ENCODE peak calls at places on chromosomes 12 and 14, in ten cellular contexts. One of them, this sample, is unnamed.
A peak's percentile ranks its signal among the peaks of the same experiment; 100 is the strongest.

GRCh38 chr12:50928392-50928791 is 24.0 kb upstream of the HIGD1C start:
- DNase-seq in stimulated activated CD4-positive, alpha-beta T cell treated with anti-CD3 and anti-CD28 coated beads, Interleukin-2, amount 100 ng/mL, for 24 hours: no peak
- DNase-seq in activated T-helper 1 cell treated with Interleukin-2 at 50 U/mL for 16 hours: no peak
- DNase-seq in left lung: no peak
- DNase-seq in stromal cell of bone marrow: no peak
- DNase-seq in HT-29: no peak
- DNase-seq in sigmoid colon: no peak
- DNase-seq in putamen: no peak
- DNase-seq in SW480: no peak
- DNase-seq in ureter: peak; percentile 67
- DNase-seq in this sample: no peak

GRCh38 chr14:19800282-19801117 is 3.1 kb upstream of the OR4N2 start:
- DNase-seq in putamen: peak; percentile 93
- DNase-seq in SW480: no peak
- DNase-seq in HT-29: no peak
- DNase-seq in sigmoid colon: no peak
- DNase-seq in stimulated activated CD4-positive, alpha-beta T cell treated with anti-CD3 and anti-CD28 coated beads, Interleukin-2, amount 100 ng/mL, for 24 hours: no peak
- DNase-seq in stromal cell of bone marrow: no peak
- DNase-seq in left lung: no peak
- DNase-seq in activated T-helper 1 cell treated with Interleukin-2 at 50 U/mL for 16 hours: no peak
- DNase-seq in ureter: no peak
- DNase-seq in this sample: no peak

GRCh38 chr12:89475203-89475990 is 49.2 kb downstream of the GALNT4 start:
- DNase-seq in sigmoid colon: no peak
- DNase-seq in stromal cell of bone marrow: no peak
- DNase-seq in HT-29: no peak
- DNase-seq in left lung: no peak
- DNase-seq in putamen: no peak
- DNase-seq in SW480: no peak
- DNase-seq in stimulated activated CD4-positive, alpha-beta T cell treated with anti-CD3 and anti-CD28 coated beads, Interleukin-2, amount 100 ng/mL, for 24 hours: no peak
- DNase-seq in ureter: no peak
- DNase-seq in activated T-helper 1 cell treated with Interleukin-2 at 50 U/mL for 16 hours: no peak
- DNase-seq in this sample: no peak

GRCh38 chr12:41008472-41008871 is 179.6 kb upstream of the PDZRN4 start:
- DNase-seq in left lung: no peak
- DNase-seq in ureter: no peak
- DNase-seq in stimulated activated CD4-positive, alpha-beta T cell treated with anti-CD3 and anti-CD28 coated beads, Interleukin-2, amount 100 ng/mL, for 24 hours: no peak
- DNase-seq in SW480: no peak
- DNase-seq in activated T-helper 1 cell treated with Interleukin-2 at 50 U/mL for 16 hours: no peak
- DNase-seq in stromal cell of bone marrow: no peak
- DNase-seq in putamen: no peak
- DNase-seq in sigmoid colon: no peak
- DNase-seq in HT-29: no peak
- DNase-seq in this sample: no peak

GRCh38 chr14:60514378-60515243 is 5.7 kb downstream of the SIX6 start:
- DNase-seq in putamen: no peak
- DNase-seq in SW480: no peak
- DNase-seq in HT-29: no peak
- DNase-seq in stimulated activated CD4-positive, alpha-beta T cell treated with anti-CD3 and anti-CD28 coated beads, Interleukin-2, amount 100 ng/mL, for 24 hours: peak; percentile 49
- DNase-seq in stromal cell of bone marrow: no peak
- DNase-seq in activated T-helper 1 cell treated with Interleukin-2 at 50 U/mL for 16 hours: no peak
- DNase-seq in sigmoid colon: no peak
- DNase-seq in left lung: no peak
- DNase-seq in ureter: no peak
- DNase-seq in this sample: no peak

GRCh38 chr12:15979096-15980091 is 68.3 kb downstream of the DERA start:
- DNase-seq in sigmoid colon: no peak
- DNase-seq in ureter: no peak
- DNase-seq in SW480: peak; percentile 10
- DNase-seq in activated T-helper 1 cell treated with Interleukin-2 at 50 U/mL for 16 hours: no peak
- DNase-seq in stromal cell of bone marrow: peak; percentile 74
- DNase-seq in HT-29: peak; percentile 47
- DNase-seq in stimulated activated CD4-positive, alpha-beta T cell treated with anti-CD3 and anti-CD28 coated beads, Interleukin-2, amount 100 ng/mL, for 24 hours: no peak
- DNase-seq in putamen: no peak
- DNase-seq in left lung: no peak
- DNase-seq in this sample: peak; percentile 58

GRCh38 chr12:83057436-83057835 is 370.7 kb downstream of the TMTC2 start:
- DNase-seq in stromal cell of bone marrow: no peak
- DNase-seq in left lung: no peak
- DNase-seq in putamen: no peak
- DNase-seq in SW480: no peak
- DNase-seq in ureter: no peak
- DNase-seq in sigmoid colon: no peak
- DNase-seq in stimulated activated CD4-positive, alpha-beta T cell treated with anti-CD3 and anti-CD28 coated beads, Interleukin-2, amount 100 ng/mL, for 24 hours: no peak
- DNase-seq in HT-29: no peak
- DNase-seq in activated T-helper 1 cell treated with Interleukin-2 at 50 U/mL for 16 hours: no peak
- DNase-seq in this sample: no peak

GRCh38 chr14:103875010-103875409 is 27.6 kb upstream of the PPP1R13B start:
- DNase-seq in putamen: no peak
- DNase-seq in stimulated activated CD4-positive, alpha-beta T cell treated with anti-CD3 and anti-CD28 coated beads, Interleukin-2, amount 100 ng/mL, for 24 hours: no peak
- DNase-seq in SW480: no peak
- DNase-seq in HT-29: no peak
- DNase-seq in ureter: no peak
- DNase-seq in activated T-helper 1 cell treated with Interleukin-2 at 50 U/mL for 16 hours: no peak
- DNase-seq in sigmoid colon: no peak
- DNase-seq in left lung: no peak
- DNase-seq in stromal cell of bone marrow: no peak
- DNase-seq in this sample: no peak

GRCh38 chr12:46546634-46547273 is 174.2 kb upstream of the SLC38A2 start:
- DNase-seq in activated T-helper 1 cell treated with Interleukin-2 at 50 U/mL for 16 hours: no peak
- DNase-seq in SW480: peak; percentile 81
- DNase-seq in HT-29: no peak
- DNase-seq in sigmoid colon: no peak
- DNase-seq in left lung: no peak
- DNase-seq in stimulated activated CD4-positive, alpha-beta T cell treated with anti-CD3 and anti-CD28 coated beads, Interleukin-2, amount 100 ng/mL, for 24 hours: no peak
- DNase-seq in putamen: no peak
- DNase-seq in ureter: no peak
- DNase-seq in stromal cell of bone marrow: no peak
- DNase-seq in this sample: no peak

GRCh38 chr12:122855985-122856831 is 21.0 kb downstream of the HIP1R start:
- DNase-seq in left lung: no peak
- DNase-seq in HT-29: no peak
- DNase-seq in activated T-helper 1 cell treated with Interleukin-2 at 50 U/mL for 16 hours: no peak
- DNase-seq in stimulated activated CD4-positive, alpha-beta T cell treated with anti-CD3 and anti-CD28 coated beads, Interleukin-2, amount 100 ng/mL, for 24 hours: no peak
- DNase-seq in SW480: no peak
- DNase-seq in ureter: no peak
- DNase-seq in stromal cell of bone marrow: no peak
- DNase-seq in putamen: no peak
- DNase-seq in sigmoid colon: no peak
- DNase-seq in this sample: no peak

GRCh38 chr14:75499084-75499875 is 23.0 kb upstream of the BATF start:
- DNase-seq in sigmoid colon: no peak
- DNase-seq in activated T-helper 1 cell treated with Interleukin-2 at 50 U/mL for 16 hours: no peak
- DNase-seq in SW480: no peak
- DNase-seq in HT-29: no peak
- DNase-seq in ureter: no peak
- DNase-seq in putamen: no peak
- DNase-seq in stromal cell of bone marrow: no peak
- DNase-seq in stimulated activated CD4-positive, alpha-beta T cell treated with anti-CD3 and anti-CD28 coated beads, Interleukin-2, amount 100 ng/mL, for 24 hours: no peak
- DNase-seq in left lung: no peak
- DNase-seq in this sample: no peak

GRCh38 chr14:41609704-41610183 is 3.1 kb downstream of the LRFN5 start:
- DNase-seq in left lung: no peak
- DNase-seq in stromal cell of bone marrow: no peak
- DNase-seq in SW480: peak; percentile 21
- DNase-seq in stimulated activated CD4-positive, alpha-beta T cell treated with anti-CD3 and anti-CD28 coated beads, Interleukin-2, amount 100 ng/mL, for 24 hours: peak; percentile 14
- DNase-seq in putamen: peak; percentile 64
- DNase-seq in activated T-helper 1 cell treated with Interleukin-2 at 50 U/mL for 16 hours: no peak
- DNase-seq in ureter: peak; percentile 70
- DNase-seq in HT-29: no peak
- DNase-seq in sigmoid colon: peak; percentile 74
- DNase-seq in this sample: peak; percentile 40

GRCh38 chr14:66137076-66137475 is 349.1 kb upstream of the CCDC196 start:
- DNase-seq in HT-29: no peak
- DNase-seq in sigmoid colon: no peak
- DNase-seq in stromal cell of bone marrow: no peak
- DNase-seq in activated T-helper 1 cell treated with Interleukin-2 at 50 U/mL for 16 hours: no peak
- DNase-seq in left lung: no peak
- DNase-seq in stimulated activated CD4-positive, alpha-beta T cell treated with anti-CD3 and anti-CD28 coated beads, Interleukin-2, amount 100 ng/mL, for 24 hours: no peak
- DNase-seq in ureter: no peak
- DNase-seq in putamen: no peak
- DNase-seq in SW480: no peak
- DNase-seq in this sample: no peak

GRCh38 chr14:55789442-55789841 is 209.4 kb downstream of the KTN1 start:
- DNase-seq in sigmoid colon: no peak
- DNase-seq in HT-29: no peak
- DNase-seq in ureter: no peak
- DNase-seq in SW480: no peak
- DNase-seq in activated T-helper 1 cell treated with Interleukin-2 at 50 U/mL for 16 hours: no peak
- DNase-seq in putamen: no peak
- DNase-seq in stromal cell of bone marrow: no peak
- DNase-seq in stimulated activated CD4-positive, alpha-beta T cell treated with anti-CD3 and anti-CD28 coated beads, Interleukin-2, amount 100 ng/mL, for 24 hours: no peak
- DNase-seq in left lung: no peak
- DNase-seq in this sample: no peak

GRCh38 chr12:105084251-105085250 is at the start of gene ALDH1L2:
- DNase-seq in ureter: peak; percentile 83
- DNase-seq in HT-29: peak; percentile 26
- DNase-seq in stromal cell of bone marrow: peak; percentile 67
- DNase-seq in activated T-helper 1 cell treated with Interleukin-2 at 50 U/mL for 16 hours: no peak
- DNase-seq in left lung: peak; percentile 89
- DNase-seq in SW480: peak; percentile 81
- DNase-seq in sigmoid colon: peak; percentile 93
- DNase-seq in putamen: peak; percentile 65
- DNase-seq in stimulated activated CD4-positive, alpha-beta T cell treated with anti-CD3 and anti-CD28 coated beads, Interleukin-2, amount 100 ng/mL, for 24 hours: peak; percentile 73
- DNase-seq in this sample: peak; percentile 93

GRCh38 chr12:67433393-67434175 is 164.4 kb downstream of the CAND1 start:
- DNase-seq in SW480: no peak
- DNase-seq in left lung: no peak
- DNase-seq in activated T-helper 1 cell treated with Interleukin-2 at 50 U/mL for 16 hours: no peak
- DNase-seq in stromal cell of bone marrow: no peak
- DNase-seq in stimulated activated CD4-positive, alpha-beta T cell treated with anti-CD3 and anti-CD28 coated beads, Interleukin-2, amount 100 ng/mL, for 24 hours: no peak
- DNase-seq in sigmoid colon: no peak
- DNase-seq in HT-29: no peak
- DNase-seq in ureter: no peak
- DNase-seq in putamen: no peak
- DNase-seq in this sample: no peak